ENCODE peak calls at places on chromosomes 7 and 10, in five cellular contexts. Q is prostate gland, C is uterus, I is colonic mucosa, L is IMR-90. H is an unnamed sample.

GRCh38 chr10:92846-93245 is 42.4 kb upstream of the ZMYND11 start:
- DNase-seq in L (no peak), Q (no peak), I (no peak), C (no peak), H (no peak)

GRCh38 chr7:97013025-97013424 is 7.7 kb downstream of the DLX6 start:
- DNase-seq in I (no peak), Q (no peak), C (no peak), L (no peak), H (no peak)

GRCh38 chr7:41467596-41467995 is 235.3 kb downstream of the INHBA start:
- DNase-seq in I (no peak), C (no peak), L (no peak), Q (no peak), H (no peak)

GRCh38 chr7:123241809-123242208 is 42.0 kb upstream of the SLC13A1 start:
- DNase-seq in C (no peak), Q (no peak), L (no peak), I (no peak), H (no peak)

GRCh38 chr7:8217200-8218068 is 44.5 kb downstream of the ICA1 start:
- DNase-seq in I (peak), C (no peak), Q (peak), L (peak), H (no peak)

GRCh38 chr10:53574024-53574423 is 801.4 kb upstream of the MBL2 start:
- DNase-seq in Q (no peak), L (no peak), I (no peak), C (no peak), H (no peak)

GRCh38 chr7:36967387-36967786 is 243.1 kb upstream of the AOAH start:
- DNase-seq in Q (no peak), L (peak), I (peak), C (peak), H (peak)

GRCh38 chr7:107779647-107780099 is 23.4 kb downstream of the SLC26A3 start:
- DNase-seq in I (peak), L (no peak), Q (no peak), C (no peak), H (no peak)

GRCh38 chr7:77258593-77258992 is 59.0 kb upstream of the FGL2 start:
- DNase-seq in L (no peak), C (no peak), Q (no peak), I (no peak), H (no peak)

GRCh38 chr7:90312745-90313144 is 8.4 kb downstream of the FAM237B start:
- DNase-seq in Q (no peak), C (no peak), L (no peak), I (no peak), H (no peak)

GRCh38 chr7:26620352-26620751 is 244.0 kb downstream of the SKAP2 start:
- DNase-seq in I (no peak), C (no peak), L (no peak), Q (no peak), H (no peak)

GRCh38 chr10:21719502-21719901 is 185.5 kb downstream of the MLLT10 start:
- DNase-seq in L (no peak), I (no peak), Q (no peak), C (no peak), H (no peak)

GRCh38 chr7:5532520-5533335 is 109.1 kb upstream of the TNRC18 start:
- DNase-seq in C (peak), L (no peak), Q (peak), I (peak), H (peak)

GRCh38 chr10:22253578-22253882 is 35.7 kb upstream of the EBLN1 start:
- DNase-seq in I (peak), Q (no peak), C (no peak), L (no peak), H (peak)

GRCh38 chr10:51377932-51378206 is 303.6 kb downstream of the PRKG1 start:
- DNase-seq in L (peak), Q (no peak), C (no peak), I (no peak), H (no peak)

GRCh38 chr10:118311505-118311904 is 30.6 kb downstream of the FAM204A start:
- DNase-seq in I (no peak), L (no peak), Q (no peak), C (no peak), H (no peak)

GRCh38 chr7:5117095-5117970 is 71.7 kb downstream of the RBAK start:
- DNase-seq in L (no peak), Q (no peak), C (no peak), I (no peak), H (no peak)

GRCh38 chr7:48337781-48338180 is 166.5 kb downstream of the ABCA13 start:
- DNase-seq in Q (no peak), I (no peak), L (no peak), C (no peak), H (no peak)

GRCh38 chr7:48337012-48337621 is 165.9 kb downstream of the ABCA13 start:
- DNase-seq in I (no peak), Q (no peak), C (no peak), L (peak), H (no peak)
- H3K27ac ChIP-seq in I (no peak), Q (no peak), C (no peak), L (no peak), H (no peak)

DNA sequence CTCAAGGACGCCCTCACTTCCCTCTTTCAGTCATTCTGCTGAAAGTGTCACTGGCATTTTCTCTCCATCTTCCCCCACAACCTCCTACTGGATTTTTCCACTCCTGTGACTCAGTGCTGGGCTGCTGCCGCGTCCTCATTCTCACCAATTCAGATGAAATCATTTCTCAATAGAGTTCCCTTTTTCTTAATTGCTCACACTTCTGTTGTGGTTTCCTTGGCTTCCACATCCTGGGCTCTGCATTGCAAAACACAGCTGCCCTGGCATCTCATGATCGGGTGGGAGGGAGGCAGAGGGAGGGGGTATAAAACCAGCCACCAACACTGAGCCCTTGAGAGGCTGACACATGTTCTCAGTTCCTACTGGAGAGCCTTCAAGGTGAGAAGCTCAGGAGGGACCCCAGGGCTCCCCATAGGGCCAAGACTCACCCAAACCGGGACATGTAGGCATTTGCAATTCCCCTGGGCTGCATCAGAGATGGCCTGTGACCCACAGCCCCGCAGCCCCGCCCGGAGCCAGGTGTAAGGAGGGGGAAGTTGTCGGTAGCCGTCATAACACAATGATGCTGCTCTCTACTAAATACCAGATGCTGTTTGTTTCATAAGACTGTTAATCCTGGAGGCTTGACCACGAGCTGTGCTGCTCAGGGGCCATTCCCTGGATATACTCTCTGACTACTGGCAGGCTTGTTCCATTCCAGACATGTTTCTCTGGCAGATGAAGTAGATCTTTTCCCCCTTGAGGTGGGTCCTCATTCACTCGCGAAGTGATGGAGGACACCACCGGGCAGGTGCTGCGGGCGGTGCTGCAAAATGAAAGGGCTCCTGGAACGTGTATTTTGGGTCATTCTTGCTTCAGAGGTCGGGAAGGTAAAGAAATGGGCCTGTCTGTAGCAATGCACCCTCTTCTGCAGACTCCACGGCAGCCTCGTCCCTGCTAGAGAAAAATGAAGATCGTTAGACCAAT is 61.3 kb downstream of the MKI67 start:
- DNase-seq in L (peak), Q (no peak), C (peak), I (peak), H (peak)
- H3K4me3 ChIP-seq in L (no peak), Q (no peak), C (no peak), I (no peak), H (no peak)

GRCh38 chr7:46695045-46695708 is 774.1 kb upstream of the IGFBP3 start:
- DNase-seq in C (no peak), Q (no peak), I (no peak), L (no peak), H (no peak)
- TF ChIP-seq CTCF in C (no peak), Q (no peak), I (no peak), L (peak), H (no peak)

DNA sequence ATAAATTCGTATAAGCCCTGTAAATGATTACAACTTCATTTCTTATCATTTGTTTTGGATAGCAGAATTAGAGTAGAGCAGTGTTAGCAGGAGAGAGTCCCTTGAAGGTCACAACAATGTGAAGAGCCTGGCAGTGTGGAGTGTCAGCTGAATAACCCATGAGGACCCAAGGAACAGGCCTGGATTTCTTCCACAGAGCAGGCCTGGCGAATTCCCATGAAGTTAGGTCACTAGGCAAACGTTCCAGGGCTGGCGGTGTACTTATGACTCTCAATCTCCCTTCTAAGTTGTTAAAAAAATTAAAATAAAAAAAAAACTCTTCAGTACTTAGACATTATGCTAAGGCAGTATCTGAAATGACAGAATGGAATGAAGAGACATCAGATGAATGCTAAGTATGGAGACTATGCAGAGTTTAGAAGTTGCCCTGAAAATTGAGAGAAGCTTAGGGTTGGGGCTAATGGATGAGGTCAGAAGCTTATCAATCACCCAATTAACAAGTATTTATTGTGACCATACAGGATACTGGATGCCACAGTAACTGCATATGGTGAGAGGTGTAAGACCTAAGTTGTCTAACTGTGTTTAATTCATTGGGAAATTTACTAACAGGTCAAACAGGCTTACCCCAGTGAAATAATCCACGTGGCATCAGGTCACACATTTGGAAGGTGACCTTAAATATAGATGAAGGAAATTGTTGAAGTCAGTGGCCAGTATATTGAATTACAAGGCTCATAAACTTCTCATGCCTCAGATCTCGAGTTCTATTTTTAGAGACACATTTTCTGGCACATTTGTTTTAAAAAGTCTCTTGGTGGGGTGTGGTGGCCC is 126.2 kb upstream of the NRP1 start:
- DNase-seq in L (peak), C (peak), I (peak), Q (no peak), H (peak)
- H3K27ac ChIP-seq in L (no peak), C (no peak), I (no peak), Q (no peak), H (peak)

GRCh38 chr7:91710896-91711295 is 169.6 kb downstream of the MTERF1 start:
- DNase-seq in L (no peak), Q (no peak), C (no peak), I (no peak), H (no peak)
- H3K4me3 ChIP-seq in L (no peak), Q (no peak), C (no peak), I (no peak), H (no peak)

GRCh38 chr7:44078521-44078920 is 3.8 kb downstream of the POLM start:
- DNase-seq in Q (no peak), I (no peak), L (no peak), C (no peak), H (no peak)
- TF ChIP-seq CTCF in Q (no peak), I (no peak), L (no peak), C (no peak), H (no peak)

GRCh38 chr7:39614299-39614698 is 9.1 kb upstream of the RALA start:
- DNase-seq in Q (no peak), I (no peak), C (no peak), L (no peak), H (no peak)
- H3K27ac ChIP-seq in Q (no peak), I (no peak), C (no peak), L (no peak), H (no peak)

GRCh38 chr7:50088463-50089129 is 4.5 kb downstream of the ZPBP start:
- DNase-seq in L (no peak), I (no peak), C (no peak), Q (no peak), H (no peak)
- H3K4me3 ChIP-seq in L (no peak), I (no peak), C (no peak), Q (no peak), H (no peak)

GRCh38 chr10:129968937-129969527 is 5.0 kb upstream of the EBF3 start:
- DNase-seq in L (peak), I (peak), C (no peak), Q (no peak), H (no peak)
- TF ChIP-seq CTCF in L (peak), I (peak), C (peak), Q (peak), H (no peak)

GRCh38 chr7:17822557-17823173 is 117.6 kb downstream of the SNX13 start:
- DNase-seq in I (no peak), L (no peak), C (no peak), Q (no peak), H (no peak)
- H3K27ac ChIP-seq in I (no peak), L (no peak), C (no peak), Q (no peak), H (no peak)

H was measured in lung.